ENCODE peak calls at places on chromosomes 16 and 17, in four cellular contexts. P, L, W and M are unnamed samples.

GRCh38 chr17:72466199-72466598 is 345.4 kb downstream of the SOX9 start:
- DNase-seq in P (no peak), L (no peak), W (peak), M (peak)

GRCh38 chr17:31433091-31433790 is 41.8 kb downstream of the RAB11FIP4 start:
- DNase-seq in P (no peak), L (no peak), W (no peak), M (no peak)

GRCh38 chr17:80060629-80061028 is 24.2 kb downstream of the CCDC40 start:
- DNase-seq in P (no peak), L (no peak), W (no peak), M (no peak)

GRCh38 chr17:27506348-27507218 is 50.3 kb downstream of the KSR1 start:
- DNase-seq in P (no peak), L (no peak), W (no peak), M (peak)

GRCh38 chr17:42279776-42280630 is 3.8 kb upstream of the STAT5B start:
- DNase-seq in P (peak), L (peak), W (no peak), M (no peak)

GRCh38 chr16:56241596-56241995 is 50.3 kb downstream of the GNAO1 start:
- DNase-seq in P (no peak), L (no peak), W (peak), M (no peak)

GRCh38 chr17:7203391-7203790 is 16.2 kb downstream of the DLG4 start:
- DNase-seq in P (no peak), L (no peak), W (no peak), M (no peak)

GRCh38 chr16:89723279-89724250 is 2.2 kb downstream of the ZNF276 start:
- DNase-seq in P (no peak), L (peak), W (peak), M (peak)

GRCh38 chr17:58539703-58540102 is 25.3 kb upstream of the MTMR4 start:
- DNase-seq in P (no peak), L (no peak), W (no peak), M (peak)

GRCh38 chr16:897200-897543 is 73.6 kb downstream of the LMF1 start:
- DNase-seq in P (no peak), L (no peak), W (no peak), M (no peak)

GRCh38 chr16:30659507-30660423 is 1.5 kb downstream of the FBRS start:
- DNase-seq in P (no peak), L (no peak), W (no peak), M (no peak)

GRCh38 chr17:62749926-62750325 is 58.2 kb downstream of the MARCHF10 start:
- DNase-seq in P (no peak), L (no peak), W (no peak), M (no peak)

GRCh38 chr17:12853921-12854320 is 64.6 kb downstream of the ARHGAP44 start:
- DNase-seq in P (no peak), L (no peak), W (no peak), M (no peak)

GRCh38 chr16:2497116-2497630 is 16.6 kb upstream of the ATP6V0C start:
- DNase-seq in P (no peak), L (peak), W (no peak), M (peak)

GRCh38 chr17:65902831-65903549 is 288.9 kb downstream of the CEP112 start:
- DNase-seq in P (no peak), L (peak), W (no peak), M (no peak)

GRCh38 chr17:80095038-80095843 is 6.1 kb upstream of the GAA start:
- DNase-seq in P (no peak), L (no peak), W (no peak), M (no peak)

GRCh38 chr17:59154721-59155438 is at the start of gene SKA2:
- DNase-seq in P (peak), L (no peak), W (no peak), M (peak)

GRCh38 chr16:11539635-11540034 is 47.1 kb downstream of the LITAF start:
- DNase-seq in P (no peak), L (no peak), W (no peak), M (no peak)

GRCh38 chr17:236641-237405 is 55.4 kb upstream of the DOC2B start:
- DNase-seq in P (no peak), L (no peak), W (no peak), M (peak)

GRCh38 chr17:60134396-60135159 is 15.2 kb upstream of the CA4 start:
- DNase-seq in P (no peak), L (no peak), W (peak), M (peak)

GRCh38 chr17:63647936-63648335 is 25.7 kb downstream of the MAP3K3 start:
- DNase-seq in P (no peak), L (no peak), W (no peak), M (peak)

GRCh38 chr16:82395212-82395611 is 225.2 kb upstream of the MPHOSPH6 start:
- DNase-seq in P (no peak), L (no peak), W (no peak), M (no peak)

GRCh38 chr17:19014628-19015215 is 10.2 kb upstream of the FAM83G start:
- DNase-seq in P (no peak), L (no peak), W (no peak), M (no peak)

GRCh38 chr17:48663134-48663924 is 37.2 kb upstream of the HOXB9 start:
- DNase-seq in P (no peak), L (no peak), W (no peak), M (no peak)

GRCh38 chr16:22262460-22262859 is 34.7 kb upstream of the POLR3E start:
- DNase-seq in P (no peak), L (no peak), W (peak), M (no peak)

GRCh38 chr17:17947966-17948365 is 24.2 kb downstream of the TOM1L2 start:
- DNase-seq in P (no peak), L (no peak), W (peak), M (no peak)

GRCh38 chr17:63751806-63752205 is 10.2 kb upstream of the STRADA start:
- DNase-seq in P (no peak), L (no peak), W (no peak), M (no peak)

GRCh38 chr17:5485270-5486205 is at the start of gene DERL2:
- DNase-seq in P (no peak), L (no peak), W (peak), M (peak)

GRCh38 chr17:80886641-80887573 is 104.7 kb upstream of the CHMP6 start:
- DNase-seq in P (no peak), L (no peak), W (no peak), M (no peak)

GRCh38 chr16:12837344-12837743 is 33.7 kb upstream of the CPPED1 start:
- DNase-seq in P (no peak), L (no peak), W (no peak), M (no peak)

GRCh38 chr17:82536220-82537201 is 17.0 kb downstream of the FOXK2 start:
- DNase-seq in P (no peak), L (peak), W (peak), M (no peak)

GRCh38 chr16:68401871-68402747 is 46.2 kb downstream of the SMPD3 start:
- DNase-seq in P (no peak), L (no peak), W (peak), M (no peak)

GRCh38 chr17:21711182-21711581 is 18.9 kb downstream of the KCNJ18 start:
- DNase-seq in P (no peak), L (no peak), W (no peak), M (no peak)

GRCh38 chr16:48188449-48189102 is 32.8 kb upstream of the ABCC12 start:
- DNase-seq in P (no peak), L (no peak), W (no peak), M (no peak)